ENCODE peak calls at places on chromosomes 7 and 10, in eight cellular contexts. W, J, N, Q, C, L, A and R are unnamed samples.

GRCh38 chr7:22291979-22292378 is 65.0 kb downstream of the RAPGEF5 start:
- DNase-seq in W (no peak), J (no peak), N (no peak), Q (no peak), C (no peak), L (no peak), A (no peak), R (no peak)

GRCh38 chr7:157357129-157358040 is 20.6 kb downstream of the DNAJB6 start:
- DNase-seq in W (no peak), J (no peak), N (no peak), Q (no peak), C (no peak), L (peak; percentile 40), A (no peak), R (no peak)

GRCh38 chr7:40137563-40137962 is 2.8 kb downstream of the SUGCT start:
- DNase-seq in W (no peak), J (no peak), N (no peak), Q (no peak), C (no peak), L (no peak), A (no peak), R (no peak)

GRCh38 chr10:118139321-118139720 is 92.6 kb upstream of the RAB11FIP2 start:
- DNase-seq in W (no peak), J (no peak), N (peak; percentile 7), Q (no peak), C (no peak), L (no peak), A (no peak), R (no peak)

GRCh38 chr7:102080371-102081243 is 206.1 kb upstream of the SH2B2 start:
- DNase-seq in W (no peak), J (no peak), N (peak; percentile 48), Q (no peak), C (no peak), L (no peak), A (no peak), R (no peak)

GRCh38 chr7:23938937-23939552 is 229.0 kb downstream of the STK31 start:
- DNase-seq in W (no peak), J (no peak), N (peak; percentile 64), Q (no peak), C (no peak), L (peak; percentile 8), A (peak; percentile 13), R (peak; percentile 5)

GRCh38 chr10:85284778-85285397 is 956.5 kb downstream of the CCSER2 start:
- DNase-seq in W (no peak), J (no peak), N (no peak), Q (no peak), C (no peak), L (no peak), A (no peak), R (no peak)

GRCh38 chr7:105890290-105890997 is 14.0 kb upstream of the ATXN7L1 start:
- DNase-seq in W (no peak), J (no peak), N (no peak), Q (no peak), C (no peak), L (no peak), A (no peak), R (peak; percentile 47)

GRCh38 chr10:60441515-60441914 is 51.8 kb upstream of the ANK3 start:
- DNase-seq in W (no peak), J (no peak), N (peak; percentile 71), Q (no peak), C (no peak), L (no peak), A (no peak), R (no peak)

GRCh38 chr7:132424821-132425739 is 151.2 kb downstream of the PLXNA4 start:
- DNase-seq in W (no peak), J (no peak), N (no peak), Q (no peak), C (no peak), L (no peak), A (no peak), R (no peak)

GRCh38 chr7:138880881-138881577 is 83.0 kb upstream of the ATP6V0A4 start:
- DNase-seq in W (no peak), J (no peak), N (no peak), Q (no peak), C (no peak), L (no peak), A (no peak), R (no peak)

GRCh38 chr7:27767374-27767773 is 27.4 kb downstream of the TAX1BP1 start:
- DNase-seq in W (no peak), J (no peak), N (peak; percentile 77), Q (no peak), C (no peak), L (no peak), A (no peak), R (no peak)

GRCh38 chr7:30206942-30207341 is 72.2 kb downstream of the MTURN start:
- DNase-seq in W (no peak), J (no peak), N (no peak), Q (no peak), C (no peak), L (no peak), A (no peak), R (no peak)

GRCh38 chr7:5424689-5425506 is 1.3 kb upstream of the TNRC18 start:
- DNase-seq in W (no peak), J (no peak), N (peak; percentile 51), Q (no peak), C (peak; percentile 72), L (no peak), A (peak; percentile 51), R (peak; percentile 10)

GRCh38 chr10:5555031-5555510 is 30.3 kb downstream of the CALML3 start:
- DNase-seq in W (no peak), J (no peak), N (no peak), Q (no peak), C (peak; percentile 42), L (no peak), A (no peak), R (no peak)

GRCh38 chr10:126049741-126050140 is 153.4 kb downstream of the FANK1 start:
- DNase-seq in W (no peak), J (no peak), N (peak; percentile 32), Q (no peak), C (peak; percentile 63), L (no peak), A (no peak), R (no peak)

GRCh38 chr7:70063796-70064423 is 465.6 kb downstream of the AUTS2 start:
- DNase-seq in W (no peak), J (no peak), N (no peak), Q (no peak), C (no peak), L (no peak), A (no peak), R (no peak)

GRCh38 chr7:43769791-43770465 is 11.4 kb downstream of the BLVRA start:
- DNase-seq in W (no peak), J (no peak), N (no peak), Q (no peak), C (no peak), L (no peak), A (no peak), R (no peak)

GRCh38 chr7:155166673-155167370 is 96.7 kb downstream of the HTR5A start:
- DNase-seq in W (no peak), J (no peak), N (peak; percentile 68), Q (no peak), C (no peak), L (no peak), A (no peak), R (no peak)

GRCh38 chr7:7883394-7883793 is 85.2 kb upstream of the GLCCI1 start:
- DNase-seq in W (no peak), J (no peak), N (no peak), Q (no peak), C (no peak), L (no peak), A (no peak), R (no peak)

GRCh38 chr7:146116452-146117219 is at the start of gene CNTNAP2:
- DNase-seq in W (no peak), J (no peak), N (peak; percentile 3), Q (no peak), C (no peak), L (no peak), A (no peak), R (no peak)